ENCODE peak calls at places on chromosome 9, in six cellular contexts. R, F, Y, J, M and U are unnamed samples.

GRCh38 chr9:112130997-112131396 is 44.1 kb downstream of the SUSD1 start:
- DNase-seq in R (no peak), F (no peak), Y (no peak), J (no peak), M (no peak), U (no peak)

GRCh38 chr9:130901498-130902203 is 5.0 kb upstream of the QRFP start:
- DNase-seq in R (no peak), F (no peak), Y (no peak), J (peak), M (no peak), U (no peak)

GRCh38 chr9:17280350-17281012 is 145.6 kb downstream of the CNTLN start:
- DNase-seq in R (no peak), F (no peak), Y (no peak), J (no peak), M (no peak), U (no peak)

GRCh38 chr9:75117572-75117971 is 29.3 kb downstream of the OSTF1 start:
- DNase-seq in R (no peak), F (no peak), Y (no peak), J (no peak), M (no peak), U (no peak)

GRCh38 chr9:6024035-6024554 is 8.7 kb upstream of the RANBP6 start:
- DNase-seq in R (no peak), F (peak), Y (no peak), J (peak), M (no peak), U (peak)

GRCh38 chr9:35844628-35845301 is 15.7 kb downstream of the TMEM8B start:
- DNase-seq in R (no peak), F (peak), Y (peak), J (no peak), M (no peak), U (no peak)

GRCh38 chr9:124256517-124257069 is 1.2 kb upstream of the NEK6 start:
- DNase-seq in R (no peak), F (no peak), Y (no peak), J (no peak), M (no peak), U (peak)

GRCh38 chr9:70600479-70600878 is 186.0 kb upstream of the KLF9 start:
- DNase-seq in R (no peak), F (no peak), Y (no peak), J (no peak), M (no peak), U (no peak)

GRCh38 chr9:105359899-105360298 is 87.9 kb upstream of the FSD1L start:
- DNase-seq in R (no peak), F (no peak), Y (no peak), J (no peak), M (no peak), U (no peak)

GRCh38 chr9:124212381-124213050 is 45.2 kb upstream of the NEK6 start:
- DNase-seq in R (no peak), F (no peak), Y (no peak), J (no peak), M (no peak), U (no peak)

GRCh38 chr9:95515272-95516113 is 1.3 kb downstream of the PTCH1 start:
- DNase-seq in R (peak), F (peak), Y (no peak), J (peak), M (no peak), U (no peak)

GRCh38 chr9:109889456-109889855 is 109.5 kb downstream of the PALM2AKAP2 start:
- DNase-seq in R (no peak), F (no peak), Y (no peak), J (no peak), M (no peak), U (no peak)

GRCh38 chr9:125587819-125588460 is 119.1 kb downstream of the MAPKAP1 start:
- DNase-seq in R (no peak), F (no peak), Y (no peak), J (no peak), M (no peak), U (no peak)

GRCh38 chr9:71975833-71976232 is 64.4 kb downstream of the C9orf85 start:
- DNase-seq in R (no peak), F (no peak), Y (no peak), J (no peak), M (no peak), U (no peak)

GRCh38 chr9:75455444-75455921 is 367.2 kb downstream of the OSTF1 start:
- DNase-seq in R (no peak), F (no peak), Y (peak), J (no peak), M (no peak), U (no peak)

GRCh38 chr9:83714316-83714715 is 6.6 kb upstream of the UBQLN1 start:
- DNase-seq in R (no peak), F (no peak), Y (no peak), J (no peak), M (no peak), U (no peak)

GRCh38 chr9:98097836-98098235 is 21.2 kb downstream of the TRIM14 start:
- DNase-seq in R (no peak), F (no peak), Y (no peak), J (no peak), M (no peak), U (no peak)

GRCh38 chr9:32264171-32264862 is 120.1 kb upstream of the ACO1 start:
- DNase-seq in R (peak), F (peak), Y (no peak), J (no peak), M (peak), U (peak)

GRCh38 chr9:36207016-36207415 is 16.3 kb downstream of the CLTA start:
- DNase-seq in R (no peak), F (no peak), Y (no peak), J (no peak), M (no peak), U (no peak)

GRCh38 chr9:131275332-131276106 is 791 bp downstream of the FAM78A start:
- DNase-seq in R (peak), F (peak), Y (no peak), J (peak), M (no peak), U (peak)

GRCh38 chr9:90881648-90882047 is 80.0 kb downstream of the SYK start:
- DNase-seq in R (no peak), F (no peak), Y (peak), J (no peak), M (no peak), U (no peak)

GRCh38 chr9:19615036-19615435 is 173.8 kb downstream of the SLC24A2 start:
- DNase-seq in R (no peak), F (no peak), Y (no peak), J (no peak), M (no peak), U (no peak)

GRCh38 chr9:131402738-131403492 is 9.0 kb downstream of the PRRC2B start:
- DNase-seq in R (no peak), F (no peak), Y (no peak), J (peak), M (no peak), U (peak)

GRCh38 chr9:106753155-106753671 is 109.8 kb upstream of the ZNF462 start:
- DNase-seq in R (no peak), F (no peak), Y (peak), J (no peak), M (no peak), U (no peak)

GRCh38 chr9:122053056-122053455 is 40.1 kb downstream of the TTLL11 start:
- DNase-seq in R (no peak), F (no peak), Y (no peak), J (no peak), M (no peak), U (no peak)

GRCh38 chr9:123337971-123338370 is 18.0 kb upstream of the CRB2 start:
- DNase-seq in R (no peak), F (no peak), Y (no peak), J (no peak), M (no peak), U (no peak)

GRCh38 chr9:71806916-71807315 is 38.6 kb upstream of the CEMIP2 start:
- DNase-seq in R (peak), F (peak), Y (no peak), J (peak), M (peak), U (peak)

GRCh38 chr9:116842658-116843057 is 155.6 kb downstream of the TRIM32 start:
- DNase-seq in R (peak), F (peak), Y (no peak), J (peak), M (peak), U (peak)

GRCh38 chr9:37329576-37329975 is 92.9 kb upstream of the GRHPR start:
- DNase-seq in R (no peak), F (peak), Y (no peak), J (peak), M (no peak), U (no peak)

GRCh38 chr9:10268500-10269485 is 344.0 kb downstream of the PTPRD start:
- DNase-seq in R (peak), F (peak), Y (no peak), J (no peak), M (peak), U (peak)

GRCh38 chr9:113675475-113675941 is 200.6 kb upstream of the ZNF618 start:
- DNase-seq in R (no peak), F (no peak), Y (no peak), J (peak), M (no peak), U (no peak)

GRCh38 chr9:110293246-110293645 is 36.9 kb upstream of the TXN start:
- DNase-seq in R (no peak), F (no peak), Y (no peak), J (no peak), M (no peak), U (no peak)

GRCh38 chr9:16673171-16673570 is 197.3 kb downstream of the BNC2 start:
- DNase-seq in R (no peak), F (no peak), Y (no peak), J (no peak), M (no peak), U (no peak)

GRCh38 chr9:211557-211956 is 3.1 kb upstream of the DOCK8 start:
- DNase-seq in R (no peak), F (no peak), Y (no peak), J (no peak), M (no peak), U (no peak)

GRCh38 chr9:212265-212664 is 2.4 kb upstream of the DOCK8 start:
- DNase-seq in R (no peak), F (no peak), Y (no peak), J (no peak), M (no peak), U (no peak)

GRCh38 chr9:215631-216155 is 1.0 kb downstream of the DOCK8 start:
- DNase-seq in R (no peak), F (no peak), Y (no peak), J (no peak), M (no peak), U (no peak)

GRCh38 chr9:211036-211435 is 3.6 kb upstream of the DOCK8 start:
- DNase-seq in R (no peak), F (no peak), Y (no peak), J (no peak), M (no peak), U (no peak)

GRCh38 chr9:214488-215448 is at the start of gene DOCK8:
- DNase-seq in R (peak), F (peak), Y (no peak), J (peak), M (no peak), U (peak)
- TF ChIP-seq CREB1 in R (no peak), F (no peak), Y (no peak), J (no peak), M (no peak), U (no peak)

GRCh38 chr9:27088981-27089380 is 20.0 kb upstream of the TEK start:
- DNase-seq in R (no peak), F (no peak), Y (no peak), J (no peak), M (no peak), U (no peak)
- TF ChIP-seq CREB1 in R (no peak), F (no peak), Y (no peak), J (no peak), M (no peak), U (no peak)

GRCh38 chr9:34623386-34624235 is 3.3 kb upstream of the DCTN3 start:
- DNase-seq in R (peak), F (peak), Y (no peak), J (no peak), M (no peak), U (no peak)
- TF ChIP-seq CREB1 in R (no peak), F (no peak), Y (no peak), J (no peak), M (no peak), U (no peak)

GRCh38 chr9:11319477-11320060 is 706.8 kb upstream of the PTPRD start:
- DNase-seq in R (peak), F (peak), Y (no peak), J (no peak), M (no peak), U (no peak)
- TF ChIP-seq CREB1 in R (no peak), F (no peak), Y (no peak), J (no peak), M (no peak), U (no peak)

DNA sequence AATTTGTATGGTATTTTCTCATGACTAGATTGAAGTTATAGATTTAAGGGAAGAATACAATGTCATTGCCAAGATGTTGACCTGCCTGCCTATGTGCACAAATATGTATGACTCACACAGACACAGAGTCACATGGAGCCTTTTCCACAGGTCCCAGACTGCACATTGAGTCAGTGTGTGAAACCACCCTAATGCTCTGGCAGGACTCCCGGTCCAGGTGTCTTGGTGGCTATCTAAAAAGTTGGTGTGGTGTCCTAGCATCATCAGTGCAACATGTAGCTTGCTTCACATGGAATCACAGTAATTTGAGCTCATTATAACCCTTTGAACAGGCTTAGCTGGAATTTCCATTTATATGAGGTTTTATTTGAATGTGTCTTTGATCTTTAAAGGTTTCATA is 10.8 kb downstream of the IFNA5 start:
- DNase-seq in R (no peak), F (no peak), Y (peak), J (no peak), M (no peak), U (peak)
- TF ChIP-seq CREB1 in R (no peak), F (no peak), Y (no peak), J (no peak), M (no peak), U (no peak)